ENCODE peak calls at places on chromosomes 13 and 19, in four cellular contexts. One of them, this sample, is unnamed.

GRCh38 chr13:26529441-26529840 is 28.0 kb upstream of the WASF3 start:
- DNase-seq in heart left ventricle: peak
- DNase-seq in breast epithelium: no peak
- DNase-seq in adrenal gland: peak
- DNase-seq in this sample: peak

GRCh38 chr13:22050951-22051563 is 380.2 kb downstream of the FGF9 start:
- DNase-seq in heart left ventricle: no peak
- DNase-seq in breast epithelium: no peak
- DNase-seq in adrenal gland: peak
- DNase-seq in this sample: no peak

GRCh38 chr19:4067396-4068057 is 828 bp upstream of the ZBTB7A start:
- DNase-seq in heart left ventricle: no peak
- DNase-seq in breast epithelium: no peak
- DNase-seq in adrenal gland: no peak
- DNase-seq in this sample: no peak

GRCh38 chr19:17292301-17293074 is 10.7 kb downstream of the ABHD8 start:
- DNase-seq in heart left ventricle: peak
- DNase-seq in breast epithelium: no peak
- DNase-seq in adrenal gland: peak
- DNase-seq in this sample: peak

GRCh38 chr19:3700242-3701032 is at the start of gene PIP5K1C:
- DNase-seq in heart left ventricle: peak
- DNase-seq in breast epithelium: peak
- DNase-seq in adrenal gland: peak
- DNase-seq in this sample: peak

GRCh38 chr13:51025245-51025872 is 85.7 kb downstream of the C13orf42 start:
- DNase-seq in heart left ventricle: no peak
- DNase-seq in breast epithelium: no peak
- DNase-seq in adrenal gland: no peak
- DNase-seq in this sample: no peak

GRCh38 chr13:30720470-30720869 is 14.9 kb upstream of the ALOX5AP start:
- DNase-seq in heart left ventricle: no peak
- DNase-seq in breast epithelium: no peak
- DNase-seq in adrenal gland: no peak
- DNase-seq in this sample: no peak

GRCh38 chr13:100513987-100514670 is 74.5 kb downstream of the GGACT start:
- DNase-seq in heart left ventricle: no peak
- DNase-seq in breast epithelium: no peak
- DNase-seq in adrenal gland: no peak
- DNase-seq in this sample: no peak

GRCh38 chr13:69324109-69324886 is 783.3 kb upstream of the ATXN8OS start:
- DNase-seq in heart left ventricle: no peak
- DNase-seq in breast epithelium: no peak
- DNase-seq in adrenal gland: no peak
- DNase-seq in this sample: no peak

GRCh38 chr13:114146629-114147028 is 14.2 kb upstream of the RASA3 start:
- DNase-seq in heart left ventricle: peak
- DNase-seq in breast epithelium: no peak
- DNase-seq in adrenal gland: no peak
- DNase-seq in this sample: no peak

GRCh38 chr19:31533114-31533513 is 183.9 kb upstream of the TSHZ3 start:
- DNase-seq in heart left ventricle: no peak
- DNase-seq in breast epithelium: no peak
- DNase-seq in adrenal gland: no peak
- DNase-seq in this sample: no peak

GRCh38 chr13:70107498-70108271 is at the start of gene ATXN8OS:
- DNase-seq in heart left ventricle: no peak
- DNase-seq in breast epithelium: no peak
- DNase-seq in adrenal gland: no peak
- DNase-seq in this sample: no peak

GRCh38 chr13:99958402-99959126 is 13.0 kb downstream of the ZIC5 start:
- DNase-seq in heart left ventricle: no peak
- DNase-seq in breast epithelium: no peak
- DNase-seq in adrenal gland: no peak
- DNase-seq in this sample: no peak

GRCh38 chr13:95445116-95445515 is 107.4 kb upstream of the CLDN10 start:
- DNase-seq in heart left ventricle: no peak
- DNase-seq in breast epithelium: no peak
- DNase-seq in adrenal gland: no peak
- DNase-seq in this sample: no peak

GRCh38 chr13:101977475-101977874 is 424.4 kb downstream of the FGF14 start:
- DNase-seq in heart left ventricle: no peak
- DNase-seq in breast epithelium: no peak
- DNase-seq in adrenal gland: peak
- DNase-seq in this sample: no peak

GRCh38 chr13:26498524-26499208 is 58.8 kb upstream of the WASF3 start:
- DNase-seq in heart left ventricle: no peak
- DNase-seq in breast epithelium: no peak
- DNase-seq in adrenal gland: no peak
- DNase-seq in this sample: no peak

GRCh38 chr19:54178581-54179261 is 5.8 kb upstream of the TMC4 start:
- DNase-seq in heart left ventricle: no peak
- DNase-seq in breast epithelium: no peak
- DNase-seq in adrenal gland: no peak
- DNase-seq in this sample: no peak

GRCh38 chr13:36030670-36031331 is 100.4 kb downstream of the DCLK1 start:
- DNase-seq in heart left ventricle: peak
- DNase-seq in breast epithelium: no peak
- DNase-seq in adrenal gland: no peak
- DNase-seq in this sample: no peak

GRCh38 chr13:96444676-96445075 is 354.8 kb downstream of the HS6ST3 start:
- DNase-seq in heart left ventricle: no peak
- DNase-seq in breast epithelium: no peak
- DNase-seq in adrenal gland: no peak
- DNase-seq in this sample: no peak

GRCh38 chr13:49098771-49099512 is 121.2 kb upstream of the MLNR start:
- DNase-seq in heart left ventricle: no peak
- DNase-seq in breast epithelium: no peak
- DNase-seq in adrenal gland: no peak
- DNase-seq in this sample: no peak

GRCh38 chr13:32261567-32261966 is 53.6 kb downstream of the ZAR1L start:
- DNase-seq in heart left ventricle: peak
- DNase-seq in breast epithelium: no peak
- DNase-seq in adrenal gland: peak
- DNase-seq in this sample: peak

GRCh38 chr13:73803997-73804396 is 330.2 kb downstream of the KLF12 start:
- DNase-seq in heart left ventricle: no peak
- DNase-seq in breast epithelium: no peak
- DNase-seq in adrenal gland: no peak
- DNase-seq in this sample: no peak

GRCh38 chr13:51152713-51153112 is 41.6 kb upstream of the C13orf42 start:
- DNase-seq in heart left ventricle: no peak
- DNase-seq in breast epithelium: no peak
- DNase-seq in adrenal gland: no peak
- DNase-seq in this sample: no peak

GRCh38 chr19:16899566-16900075 is 10.8 kb downstream of the F2RL3 start:
- DNase-seq in heart left ventricle: no peak
- DNase-seq in breast epithelium: no peak
- DNase-seq in adrenal gland: peak
- DNase-seq in this sample: peak

GRCh38 chr19:14550201-14550754 is 20.9 kb downstream of the TECR start:
- DNase-seq in heart left ventricle: no peak
- DNase-seq in breast epithelium: peak
- DNase-seq in adrenal gland: peak
- DNase-seq in this sample: no peak

DNA sequence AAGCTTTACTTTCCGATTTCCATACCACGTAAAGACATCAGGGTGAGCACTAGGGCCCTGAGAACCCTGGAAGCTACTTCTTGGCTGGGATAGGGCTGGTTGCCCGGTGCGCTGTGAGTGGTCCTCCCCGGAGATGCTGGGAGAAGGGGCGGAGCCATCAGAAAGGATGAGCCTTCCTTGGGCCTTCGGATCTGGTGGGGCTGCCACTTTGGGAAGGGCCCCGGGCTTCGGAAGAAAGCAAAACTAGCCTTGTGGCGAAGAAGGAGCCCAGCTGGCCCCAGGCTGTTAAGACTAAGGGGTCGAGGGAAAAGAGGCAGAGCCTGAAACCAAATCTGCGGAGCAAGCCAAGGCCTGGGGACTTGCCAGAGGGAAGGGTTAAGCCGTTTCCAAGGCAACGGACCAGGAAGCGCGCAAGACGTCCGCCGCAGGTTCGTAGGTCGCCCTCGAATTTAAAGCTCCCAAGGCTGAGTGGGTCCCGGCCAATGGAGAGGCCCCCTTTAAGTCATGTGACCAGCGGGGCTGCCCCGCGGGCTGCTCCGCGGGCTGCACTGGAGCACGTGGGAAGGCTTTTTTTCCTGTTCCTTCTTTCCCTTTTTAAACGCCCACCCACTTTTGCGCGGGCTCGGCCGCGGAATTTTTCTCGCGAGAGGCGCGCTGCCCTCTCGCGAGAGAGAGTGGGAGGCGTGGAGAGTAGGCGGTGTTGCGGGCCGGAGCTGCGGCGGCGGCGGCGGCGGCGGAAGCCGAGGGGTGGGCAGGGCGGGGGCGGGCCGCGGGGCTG is 426 bp upstream of the AKAP11 start:
- DNase-seq in heart left ventricle: peak
- DNase-seq in breast epithelium: peak
- DNase-seq in adrenal gland: peak
- DNase-seq in this sample: peak
- TF ChIP-seq POLR2A in heart left ventricle: no peak
- TF ChIP-seq POLR2A in breast epithelium: no peak
- TF ChIP-seq POLR2A in adrenal gland: no peak
- TF ChIP-seq POLR2A in this sample: peak

DNA sequence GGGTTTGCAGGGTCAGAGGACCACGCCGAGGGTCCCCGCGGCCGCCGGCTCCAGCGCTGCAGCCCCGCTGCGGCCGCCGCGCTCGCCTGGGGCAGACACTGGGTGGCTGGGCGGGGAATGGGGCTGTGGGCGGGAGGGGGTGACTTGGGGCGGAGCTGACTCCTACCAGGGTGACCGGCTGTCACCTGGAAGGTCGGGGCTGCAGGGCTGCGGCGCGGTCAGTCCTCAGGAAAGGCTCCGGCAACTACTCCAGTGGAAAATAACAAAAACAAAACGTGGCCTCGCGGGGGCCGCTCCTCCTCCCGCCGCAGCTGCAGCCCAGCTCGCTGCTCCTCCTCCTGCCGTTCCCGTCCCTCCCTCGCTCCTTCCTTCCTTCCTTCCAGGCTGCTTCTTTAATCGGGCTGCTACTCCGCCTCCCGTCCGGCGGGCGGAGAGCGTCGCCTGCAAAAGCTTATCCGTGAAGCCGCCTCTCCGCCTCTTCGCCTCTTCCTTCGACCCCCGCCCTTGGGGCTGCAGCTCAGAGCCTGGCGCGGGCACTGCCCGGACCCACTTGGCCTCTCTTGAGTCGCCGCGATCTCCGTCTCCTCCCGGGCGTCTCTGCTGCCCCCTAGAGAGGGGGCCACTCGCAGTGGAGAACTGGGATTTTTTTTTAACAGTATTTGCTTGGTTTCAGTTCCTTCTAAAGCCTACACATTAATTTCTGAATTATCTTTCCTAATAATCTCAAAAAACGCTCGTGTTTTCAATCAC is at the start of gene TBC1D4:
- DNase-seq in heart left ventricle: peak
- DNase-seq in breast epithelium: peak
- DNase-seq in adrenal gland: peak
- DNase-seq in this sample: peak
- TF ChIP-seq POLR2A in heart left ventricle: peak
- TF ChIP-seq POLR2A in breast epithelium: no peak
- TF ChIP-seq POLR2A in adrenal gland: peak
- TF ChIP-seq POLR2A in this sample: peak

GRCh38 chr19:38629568-38629967 is 10.6 kb downstream of the EIF3K start:
- DNase-seq in heart left ventricle: no peak
- DNase-seq in breast epithelium: no peak
- DNase-seq in adrenal gland: no peak
- DNase-seq in this sample: no peak

GRCh38 chr19:38638461-38638860 is 9.0 kb upstream of the ACTN4 start:
- DNase-seq in heart left ventricle: no peak
- DNase-seq in breast epithelium: no peak
- DNase-seq in adrenal gland: no peak
- DNase-seq in this sample: no peak

GRCh38 chr19:38635483-38636399 is 11.7 kb upstream of the ACTN4 start:
- DNase-seq in heart left ventricle: no peak
- DNase-seq in breast epithelium: no peak
- DNase-seq in adrenal gland: no peak
- DNase-seq in this sample: no peak

GRCh38 chr19:38634757-38635482 is 12.5 kb upstream of the ACTN4 start:
- DNase-seq in heart left ventricle: peak
- DNase-seq in breast epithelium: peak
- DNase-seq in adrenal gland: peak
- DNase-seq in this sample: no peak

GRCh38 chr19:38632476-38633213 is 13.7 kb downstream of the EIF3K start:
- DNase-seq in heart left ventricle: no peak
- DNase-seq in breast epithelium: no peak
- DNase-seq in adrenal gland: no peak
- DNase-seq in this sample: no peak
- TF ChIP-seq POLR2A in heart left ventricle: no peak
- TF ChIP-seq POLR2A in breast epithelium: no peak
- TF ChIP-seq POLR2A in adrenal gland: no peak
- TF ChIP-seq POLR2A in this sample: no peak

DNA sequence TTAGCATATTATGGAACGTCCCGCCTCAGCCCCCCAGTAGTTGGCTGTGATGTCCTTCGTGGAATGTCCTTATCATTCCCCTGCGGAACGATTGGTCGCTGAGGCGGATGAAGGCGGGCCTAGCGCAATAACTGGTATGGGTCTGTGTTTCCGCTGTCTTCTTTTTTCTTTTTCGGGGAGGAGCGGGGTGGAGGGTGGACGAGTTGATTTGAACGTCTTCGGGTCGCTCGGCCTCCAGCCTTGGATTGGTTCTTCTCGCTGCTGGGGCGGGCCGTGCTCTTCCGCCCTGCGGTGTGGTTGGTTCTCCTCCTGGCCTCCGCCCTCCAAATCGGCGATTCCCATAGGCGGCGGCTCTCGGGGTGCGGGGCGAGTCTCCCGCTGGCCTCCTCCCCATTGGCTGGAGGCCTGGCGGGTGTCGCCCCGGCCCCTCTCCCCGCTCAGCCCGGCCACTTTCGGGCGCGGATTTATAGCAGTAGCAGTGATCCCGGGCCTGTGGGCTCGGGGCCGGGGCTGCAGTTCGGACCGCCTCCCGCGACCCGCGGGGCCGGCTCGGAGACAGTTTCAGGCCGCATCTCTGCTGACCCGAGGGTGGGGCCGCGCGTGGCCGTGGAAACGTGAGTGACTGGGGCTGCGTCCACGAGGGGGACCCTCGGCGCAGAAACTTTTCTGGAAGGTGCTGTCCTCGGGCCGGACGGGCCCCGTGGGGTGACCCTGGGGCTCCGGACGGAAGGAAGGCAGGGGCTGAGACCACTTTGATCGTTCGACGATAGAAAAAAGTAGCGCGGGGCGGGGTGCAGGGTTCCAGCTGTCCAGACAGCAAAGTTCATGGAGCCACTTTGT is 2.1 kb downstream of the ING1 start:
- DNase-seq in heart left ventricle: peak
- DNase-seq in breast epithelium: peak
- DNase-seq in adrenal gland: peak
- DNase-seq in this sample: peak
- TF ChIP-seq POLR2A in heart left ventricle: peak
- TF ChIP-seq POLR2A in breast epithelium: peak
- TF ChIP-seq POLR2A in adrenal gland: peak
- TF ChIP-seq POLR2A in this sample: peak

DNA sequence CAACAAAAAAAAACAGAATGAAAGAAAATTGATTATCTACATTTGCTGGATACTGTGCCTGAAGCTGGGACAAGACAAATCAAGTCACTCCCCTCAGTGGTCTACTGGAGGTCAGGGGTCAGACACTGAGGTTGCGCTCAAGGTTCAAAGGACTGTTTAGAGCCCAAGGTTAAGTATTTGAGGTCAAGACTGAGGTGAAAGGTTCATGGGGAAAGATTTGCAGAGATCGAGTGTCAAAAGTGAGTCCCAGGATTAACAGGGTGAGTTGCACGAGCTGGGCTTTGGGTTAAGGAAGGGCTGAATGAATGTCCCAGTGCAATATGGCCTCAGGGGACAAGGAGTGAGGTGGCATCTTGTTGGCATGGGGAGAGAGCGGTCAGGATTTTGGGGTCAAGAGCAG is 3.4 kb upstream of the TOMM40 start:
- DNase-seq in heart left ventricle: no peak
- DNase-seq in breast epithelium: no peak
- DNase-seq in adrenal gland: no peak
- DNase-seq in this sample: no peak
- TF ChIP-seq POLR2A in heart left ventricle: no peak
- TF ChIP-seq POLR2A in breast epithelium: no peak
- TF ChIP-seq POLR2A in adrenal gland: no peak
- TF ChIP-seq POLR2A in this sample: no peak